ENCODE peak calls at places on chromosomes 6 and 20, in seven cellular contexts. U is ovary; N is left lung; W is Peyer's patch; Q is cardiac muscle cell; K is naive thymus-derived CD4-positive, alpha-beta T cell; R is tibial artery. H is an unnamed sample.

GRCh38 chr6:39209360-39209811 is 19.9 kb downstream of the KCNK5 start:
- DNase-seq in U (no peak), N (no peak), W (no peak), Q (peak), K (no peak), R (no peak), H (no peak)

GRCh38 chr6:144543006-144543871 is 258.1 kb downstream of the UTRN start:
- DNase-seq in U (no peak), N (no peak), W (no peak), Q (peak), K (no peak), R (no peak), H (no peak)

GRCh38 chr20:21548390-21549035 is 34.6 kb upstream of the NKX2-2 start:
- DNase-seq in U (no peak), N (no peak), W (peak), Q (no peak), K (peak), R (no peak), H (no peak)

GRCh38 chr6:135233676-135234491 is 52.8 kb downstream of the MYB start:
- DNase-seq in U (no peak), N (no peak), W (no peak), Q (peak), K (no peak), R (no peak), H (no peak)

GRCh38 chr6:5905431-5906339 is 101.0 kb downstream of the NRN1 start:
- DNase-seq in U (peak), N (no peak), W (no peak), Q (peak), K (no peak), R (peak), H (no peak)

GRCh38 chr6:170393807-170394399 is 87.3 kb downstream of the FAM120B start:
- DNase-seq in U (no peak), N (no peak), W (no peak), Q (no peak), K (no peak), R (no peak), H (no peak)

GRCh38 chr6:157675859-157676640 is 147.0 kb upstream of the SNX9 start:
- DNase-seq in U (no peak), N (no peak), W (no peak), Q (no peak), K (no peak), R (no peak), H (no peak)

GRCh38 chr6:156686940-156687874 is 90.0 kb upstream of the ARID1B start:
- DNase-seq in U (peak), N (peak), W (peak), Q (peak), K (peak), R (peak), H (peak)

GRCh38 chr20:55143605-55144004 is 668.2 kb downstream of the DOK5 start:
- DNase-seq in U (no peak), N (no peak), W (no peak), Q (no peak), K (no peak), R (no peak), H (no peak)

GRCh38 chr20:38809942-38810341 is 4.4 kb downstream of the PPP1R16B start:
- DNase-seq in U (no peak), N (no peak), W (no peak), Q (no peak), K (no peak), R (no peak), H (no peak)

GRCh38 chr6:46652603-46653438 is at the start of the genes CYP39A1 and SLC25A27:
- DNase-seq in U (peak), N (peak), W (peak), Q (peak), K (peak), R (peak), H (peak)

GRCh38 chr6:46651006-46651405 is 1.6 kb downstream of the CYP39A1 start:
- DNase-seq in U (no peak), N (no peak), W (no peak), Q (no peak), K (no peak), R (no peak), H (no peak)

GRCh38 chr6:46652232-46652602 is 401 bp downstream of the CYP39A1 start:
- DNase-seq in U (no peak), N (no peak), W (no peak), Q (no peak), K (no peak), R (no peak), H (no peak)

GRCh38 chr6:46653439-46653942 is 716 bp downstream of the SLC25A27 start:
- DNase-seq in U (no peak), N (no peak), W (no peak), Q (no peak), K (no peak), R (no peak), H (no peak)

GRCh38 chr6:46651766-46652165 is 852 bp downstream of the CYP39A1 start:
- DNase-seq in U (no peak), N (no peak), W (no peak), Q (no peak), K (no peak), R (no peak), H (no peak)
- H3K4me3 ChIP-seq in U (peak), N (peak), W (peak), Q (peak), K (no peak), R (peak), H (no peak)

DNA sequence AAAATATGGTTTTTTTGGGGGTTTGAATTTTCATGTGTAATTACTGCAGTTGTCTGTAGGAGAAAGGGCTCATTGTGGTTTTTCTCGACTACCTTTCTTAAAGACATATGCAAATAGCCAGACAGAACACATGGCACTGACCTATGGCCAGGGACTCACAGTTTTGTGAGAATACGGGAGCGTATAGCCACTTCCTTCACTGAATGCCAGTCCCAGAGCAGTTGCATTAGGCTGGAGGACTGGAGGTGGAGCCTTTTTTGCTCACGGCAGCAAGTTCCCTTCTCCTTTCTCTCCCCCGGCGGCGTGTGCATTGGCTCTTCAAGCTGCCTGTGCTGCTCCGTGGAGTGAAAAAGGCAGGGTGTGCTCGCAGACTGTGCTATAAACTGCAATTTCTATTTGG is 114.9 kb downstream of the AKAP7 start:
- DNase-seq in U (peak), N (peak), W (peak), Q (peak), K (peak), R (peak), H (no peak)
- H3K4me3 ChIP-seq in U (peak), N (peak), W (peak), Q (peak), K (peak), R (peak), H (peak)

GRCh38 chr6:150142304-150142656 is 564 bp upstream of the PPP1R14C start:
- DNase-seq in U (no peak), N (no peak), W (no peak), Q (peak), K (no peak), R (no peak), H (no peak)
- H3K4me3 ChIP-seq in U (peak), N (peak), W (peak), Q (peak), K (no peak), R (peak), H (no peak)

GRCh38 chr6:89032599-89032998 is 48.0 kb upstream of the PNRC1 start:
- DNase-seq in U (no peak), N (no peak), W (no peak), Q (peak), K (no peak), R (no peak), H (no peak)

GRCh38 chr6:89037156-89037900 is 43.2 kb upstream of the PNRC1 start:
- DNase-seq in U (no peak), N (no peak), W (no peak), Q (peak), K (no peak), R (no peak), H (no peak)

GRCh38 chr6:89034586-89035251 is 45.8 kb upstream of the PNRC1 start:
- DNase-seq in U (no peak), N (no peak), W (no peak), Q (peak), K (no peak), R (no peak), H (no peak)

DNA sequence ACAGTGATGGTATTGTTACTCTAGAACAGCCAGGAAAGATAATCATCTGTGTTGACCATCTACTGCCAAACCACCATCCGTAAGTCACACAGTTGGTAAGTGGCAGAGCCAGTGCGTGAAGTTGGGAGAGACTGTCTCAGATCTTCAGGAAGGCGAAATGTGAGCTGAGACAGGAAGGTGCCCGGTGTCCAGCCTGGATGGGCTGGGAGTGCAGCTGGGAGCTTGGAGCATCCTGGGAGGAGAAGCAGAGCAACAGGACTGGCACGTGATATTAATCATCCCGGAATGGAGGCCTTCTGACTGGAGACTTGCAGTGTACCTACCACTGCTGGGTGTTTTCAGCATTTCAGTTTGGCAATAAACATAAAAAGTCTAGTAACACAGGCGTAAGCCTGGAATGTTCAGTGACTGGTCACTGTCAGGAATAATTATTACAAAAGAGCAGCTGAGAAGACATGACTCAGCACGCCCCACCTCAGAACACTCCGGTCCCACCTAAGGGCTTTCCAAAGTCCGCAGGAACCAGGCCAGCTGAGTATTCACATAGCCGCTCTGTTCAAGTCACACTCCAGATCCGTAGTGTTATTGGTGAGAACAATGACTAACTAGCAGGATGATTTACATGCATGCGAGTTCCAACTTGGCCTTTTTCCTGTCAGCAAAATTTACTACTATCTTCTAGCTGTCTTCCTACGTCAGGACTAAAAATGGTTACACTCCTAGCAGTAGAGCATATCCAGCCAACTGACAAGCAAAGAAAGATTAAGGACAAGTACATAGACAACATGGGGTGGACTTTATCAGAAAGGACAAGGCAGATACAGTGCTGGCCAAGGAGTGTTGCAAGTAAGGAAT is 45.1 kb upstream of the PNRC1 start:
- DNase-seq in U (peak), N (no peak), W (peak), Q (peak), K (no peak), R (peak), H (no peak)
- H3K4me3 ChIP-seq in U (no peak), N (no peak), W (peak), Q (no peak), K (no peak), R (peak), H (no peak)

GRCh38 chr20:25077610-25078169 is 4.3 kb downstream of the VSX1 start:
- DNase-seq in U (peak), N (peak), W (peak), Q (peak), K (no peak), R (peak), H (no peak)
- H3K4me3 ChIP-seq in U (peak), N (no peak), W (peak), Q (no peak), K (no peak), R (peak), H (no peak)

H was measured in CD8-positive, alpha-beta memory T cell.